ENCODE peak calls at places on chromosomes 11 and 22, in six cellular contexts. C is IMR-90; P is brain microvascular endothelial cell; Q is sigmoid colon; N is transverse colon; Z is CD4-positive, CD25-positive, alpha-beta regulatory T cell. E is an unnamed sample.

GRCh38 chr22:48944433-48944755 is 883.3 kb downstream of the BRD1 start:
- DNase-seq in P (no peak), N (no peak), Z (no peak), C (no peak), Q (peak; percentile 17), E (no peak)

GRCh38 chr11:70322653-70323052 is 52.2 kb downstream of the PPFIA1 start:
- DNase-seq in N (no peak), P (no peak), C (no peak), Q (no peak), Z (no peak), E (no peak)

GRCh38 chr11:96827164-96827563 is 437.4 kb downstream of the JRKL start:
- DNase-seq in Q (no peak), N (no peak), Z (no peak), C (peak; percentile 0), P (no peak), E (no peak)

GRCh38 chr22:42937164-42937854 is 77.6 kb downstream of the PACSIN2 start:
- DNase-seq in P (peak; percentile 86), N (peak; percentile 70), C (peak; percentile 87), Q (peak; percentile 81), Z (no peak), E (no peak)

GRCh38 chr11:44575288-44575672 is 9.8 kb downstream of the CD82 start:
- DNase-seq in Z (no peak), N (no peak), Q (no peak), P (peak; percentile 77), C (peak; percentile 90), E (no peak)

GRCh38 chr11:57182896-57183295 is 1.1 kb downstream of the LRRC55 start:
- DNase-seq in P (no peak), Q (no peak), C (no peak), Z (no peak), N (no peak), E (no peak)

GRCh38 chr11:67542971-67543370 is 19.7 kb upstream of the CABP2 start:
- DNase-seq in N (no peak), C (no peak), P (no peak), Q (no peak), Z (no peak), E (no peak)

GRCh38 chr22:31230871-31231621 is 18.9 kb downstream of the LIMK2 start:
- DNase-seq in Z (peak; percentile 46), Q (no peak), N (peak; percentile 69), C (peak; percentile 74), P (peak; percentile 54), E (peak; percentile 40)

GRCh38 chr11:26248661-26249060 is 83.3 kb upstream of the ANO3 start:
- DNase-seq in P (no peak), Z (no peak), N (no peak), Q (no peak), C (no peak), E (no peak)

GRCh38 chr22:39298194-39298987 is 21.0 kb downstream of the RPL3 start:
- DNase-seq in Q (no peak), C (no peak), N (no peak), P (no peak), Z (no peak), E (no peak)

GRCh38 chr11:3095712-3096361 is 38.6 kb upstream of the CARS1 start:
- DNase-seq in Q (peak; percentile 81), C (peak; percentile 91), Z (no peak), N (no peak), P (peak; percentile 75), E (no peak)

GRCh38 chr22:28817919-28818859 is 17.8 kb upstream of the XBP1 start:
- DNase-seq in P (no peak), N (peak; percentile 66), Q (peak; percentile 60), C (no peak), Z (no peak), E (no peak)

GRCh38 chr11:102770191-102770590 is 10.2 kb downstream of the MMP10 start:
- DNase-seq in Z (no peak), C (no peak), N (no peak), Q (no peak), P (no peak), E (no peak)
- H3K27ac ChIP-seq in Z (no peak overlapping the region), C (no peak overlapping the region), N (no peak overlapping the region), Q (no peak overlapping the region), P (no peak overlapping the region), E (no peak overlapping the region)

GRCh38 chr11:31649567-31649966 is 140.0 kb downstream of the ELP4 start:
- DNase-seq in N (no peak), C (no peak), Z (no peak), Q (no peak), P (no peak), E (no peak)

GRCh38 chr11:31643831-31644230 is 134.3 kb downstream of the ELP4 start:
- DNase-seq in N (no peak), P (peak; percentile 45), C (peak; percentile 67), Q (no peak), Z (no peak), E (no peak)

GRCh38 chr11:31649129-31649528 is 139.6 kb downstream of the ELP4 start:
- DNase-seq in Q (no peak), N (no peak), Z (no peak), C (no peak), P (no peak), E (no peak)

GRCh38 chr11:31646206-31646605 is 136.6 kb downstream of the ELP4 start:
- DNase-seq in Q (no peak), N (no peak), C (no peak), P (no peak), Z (no peak), E (no peak)

DNA sequence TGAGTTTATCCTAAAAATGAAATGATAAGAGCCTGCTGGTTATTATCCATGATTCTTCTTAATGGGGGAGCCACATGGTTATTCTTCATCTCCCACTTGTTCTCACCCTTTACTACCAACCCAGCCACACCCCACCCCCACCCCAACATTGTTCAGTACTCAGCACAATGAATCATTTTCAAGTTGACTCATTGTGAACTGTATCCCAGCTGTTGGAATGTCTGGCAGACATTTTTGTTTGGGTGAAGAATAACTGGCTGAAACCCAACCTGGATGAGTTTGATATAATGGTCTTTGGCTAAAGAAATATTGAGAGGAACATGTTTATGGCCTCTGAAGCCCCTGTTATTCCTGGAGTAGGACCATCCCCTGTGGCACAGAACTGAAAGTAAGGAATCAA is 136.2 kb downstream of the ELP4 start:
- DNase-seq in N (no peak), P (peak; percentile 82), Z (no peak), Q (no peak), C (peak; percentile 88), E (no peak)
- H3K27ac ChIP-seq in N (no peak overlapping the region), P (peak overlapping the region; percentile 77), Z (no peak overlapping the region), Q (no peak overlapping the region), C (no peak overlapping the region), E (no peak overlapping the region)

DNA sequence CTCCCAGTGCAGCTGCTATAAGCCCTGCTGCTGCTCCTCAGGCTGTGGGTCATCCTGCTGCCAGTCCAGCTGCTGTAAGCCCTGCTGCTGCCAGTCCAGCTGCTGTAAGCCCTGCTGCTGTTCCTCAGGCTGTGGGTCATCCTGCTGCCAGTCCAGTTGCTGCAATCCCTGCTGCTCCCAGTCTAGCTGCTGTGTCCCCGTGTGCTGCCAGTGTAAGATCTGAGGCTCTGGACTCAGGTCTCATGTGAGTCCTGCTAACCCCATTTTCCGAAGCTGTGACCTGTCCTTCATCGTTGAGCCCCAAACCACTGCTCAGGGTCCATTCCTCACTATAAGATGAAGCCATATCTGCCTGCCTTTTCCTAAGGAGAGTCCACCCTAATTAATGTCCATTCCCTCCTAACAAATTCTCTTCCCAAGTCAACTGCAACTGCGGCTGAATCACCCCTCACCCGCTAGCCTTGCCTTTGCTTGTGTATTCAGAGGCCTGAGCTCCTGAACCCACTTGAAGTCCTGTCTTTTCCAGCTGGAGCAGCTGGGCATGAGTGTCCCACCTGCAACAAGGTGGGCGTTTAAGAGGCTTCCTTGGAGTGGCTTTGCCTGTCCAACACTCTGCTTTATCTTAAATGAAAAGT is 626 bp downstream of the KRTAP5-7 start:
- DNase-seq in C (no peak), P (no peak), N (no peak), Z (no peak), Q (no peak), E (no peak)
- H3K27ac ChIP-seq in C (no peak overlapping the region), P (no peak overlapping the region), N (no peak overlapping the region), Z (no peak overlapping the region), Q (no peak overlapping the region), E (no peak overlapping the region)

GRCh38 chr22:20567993-20568417 is 60.6 kb downstream of the MED15 start:
- DNase-seq in C (peak; percentile 59), Z (no peak), Q (no peak), N (no peak), P (peak; percentile 35), E (no peak)

GRCh38 chr22:20566420-20567260 is 59.2 kb downstream of the MED15 start:
- DNase-seq in C (peak; percentile 82), Q (peak; percentile 78), Z (peak; percentile 58), N (peak; percentile 46), P (no peak), E (no peak)

GRCh38 chr22:20565761-20566160 is 58.4 kb downstream of the MED15 start:
- DNase-seq in C (no peak), Z (no peak), Q (peak; percentile 20), P (no peak), N (no peak), E (no peak)

GRCh38 chr22:20568502-20569058 is 61.2 kb downstream of the MED15 start:
- DNase-seq in Q (no peak), P (no peak), N (no peak), C (no peak), Z (no peak), E (no peak)

GRCh38 chr22:20567371-20567847 is 60.0 kb downstream of the MED15 start:
- DNase-seq in Q (no peak), Z (no peak), N (no peak), C (peak; percentile 66), P (no peak), E (no peak)
- H3K27ac ChIP-seq in Q (peak overlapping the region; percentile 72), Z (peak overlapping the region; percentile 79), N (peak overlapping the region; percentile 45), C (peak overlapping the region; percentile 58), P (peak overlapping the region; percentile 72), E (no peak overlapping the region)

GRCh38 chr11:1761857-1762536 is 1.7 kb downstream of the CTSD start:
- DNase-seq in Q (no peak), P (no peak), Z (no peak), C (no peak), N (no peak), E (no peak)
- H3K27ac ChIP-seq in Q (peak overlapping the region; percentile 88), P (no peak overlapping the region), Z (peak overlapping the region; percentile 51), C (no peak overlapping the region), N (peak overlapping the region; percentile 83), E (peak overlapping the region; percentile 95)

DNA sequence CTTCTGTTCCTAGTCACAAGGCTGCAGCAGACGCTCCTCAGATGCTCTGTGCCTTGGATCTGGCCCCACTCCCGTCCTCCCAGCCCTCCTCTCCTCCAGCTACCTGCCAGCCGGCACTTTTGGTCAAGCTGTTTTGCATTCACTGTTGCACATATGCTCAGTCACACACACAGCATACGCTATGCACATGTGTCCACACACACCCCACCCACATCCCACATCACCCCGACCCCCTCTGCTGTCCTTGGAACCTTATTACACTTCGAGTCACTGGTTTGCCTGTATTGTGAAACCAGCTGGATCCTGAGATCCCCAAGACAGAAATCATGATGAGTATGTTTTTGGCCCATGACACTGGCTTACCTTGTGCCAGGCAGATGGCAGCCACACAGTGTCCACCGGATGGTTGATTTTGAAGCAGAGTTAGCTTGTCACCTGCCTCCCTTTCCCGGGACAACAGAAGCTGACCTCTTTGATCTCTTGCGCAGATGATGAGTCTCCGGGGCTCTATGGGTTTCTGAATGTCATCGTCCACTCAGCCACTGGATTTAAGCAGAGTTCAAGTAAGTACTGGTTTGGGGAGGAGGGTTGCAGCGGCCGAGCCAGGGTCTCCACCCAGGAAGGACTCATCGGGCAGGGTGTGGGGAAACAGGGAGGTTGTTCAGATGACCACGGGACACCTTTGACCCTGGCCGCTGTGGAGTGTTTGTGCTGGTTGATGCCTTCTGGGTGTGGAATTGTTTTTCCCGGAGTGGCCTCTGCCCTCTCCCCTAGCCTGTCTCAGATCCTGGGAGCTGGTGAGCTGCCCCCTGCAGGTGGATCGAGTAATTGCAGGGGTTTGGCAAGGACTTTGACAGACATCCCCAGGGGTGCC is 109.8 kb downstream of the BCR start:
- DNase-seq in Q (peak; percentile 75), P (peak; percentile 35), N (peak; percentile 73), C (peak; percentile 62), Z (peak; percentile 29), E (no peak)
- H3K27ac ChIP-seq in Q (peak overlapping the region; percentile 62), P (no peak overlapping the region), N (peak overlapping the region; percentile 11), C (no peak overlapping the region), Z (no peak overlapping the region), E (no peak overlapping the region)